ENCODE peak calls at places on chromosomes 5 and 9, in eight cellular contexts. H is cardiac muscle cell, R is thyroid gland, J is SK-N-SH, W is heart left ventricle, A is lower lobe of right lung, X is adrenal gland, C is A549. G is an unnamed sample. For H3K4me1, the result is how much of the 10 kb centered on the place peaks cover.

GRCh38 chr9:75105841-75106240 is 17.5 kb downstream of the OSTF1 start:
- DNase-seq in A (no peak), C (no peak), J (no peak), X (no peak), H (no peak), R (no peak), W (no peak), G (no peak)

GRCh38 chr9:79572891-79573696 is 1.3 kb downstream of the TLE4 start:
- DNase-seq in C (peak), X (peak), A (peak), R (peak), W (peak), J (peak), H (peak), G (peak)

GRCh38 chr5:59107692-59108091 is 524.8 kb downstream of the RAB3C start:
- DNase-seq in H (no peak), X (no peak), J (no peak), W (no peak), R (peak), C (no peak), A (no peak), G (no peak)

GRCh38 chr9:134751630-134752029 is 110.0 kb downstream of the COL5A1 start:
- DNase-seq in C (no peak), R (no peak), J (no peak), A (no peak), X (no peak), W (no peak), H (no peak), G (no peak)

GRCh38 chr5:92800360-92800759 is 780.7 kb downstream of the NR2F1-AS1 start:
- DNase-seq in A (no peak), W (no peak), H (no peak), X (no peak), J (peak), R (no peak), C (no peak), G (no peak)

GRCh38 chr5:132099905-132100304 is 26.3 kb downstream of the CSF2 start:
- DNase-seq in H (no peak), J (no peak), A (no peak), W (no peak), X (no peak), C (no peak), R (no peak), G (no peak)

GRCh38 chr5:153159611-153160010 is 330.9 kb upstream of the GRIA1 start:
- DNase-seq in C (no peak), H (no peak), W (no peak), A (no peak), R (no peak), X (no peak), J (no peak), G (no peak)

GRCh38 chr5:180077594-180078284 is 6.2 kb upstream of the RNF130 start:
- DNase-seq in A (no peak), H (no peak), X (no peak), R (no peak), C (no peak), J (no peak), W (no peak), G (no peak)

GRCh38 chr9:110142868-110143866 is 64.8 kb downstream of the C9orf152 start:
- DNase-seq in A (no peak), H (peak), W (no peak), R (no peak), X (no peak), J (peak), C (no peak), G (peak)

GRCh38 chr5:103232393-103232999 is 26.1 kb upstream of the MACIR start:
- DNase-seq in R (peak), A (no peak), W (no peak), J (peak), H (peak), X (peak), C (peak), G (peak)

GRCh38 chr9:72972636-72973035 is 19.8 kb upstream of the ALDH1A1 start:
- DNase-seq in X (no peak), H (no peak), C (no peak), A (no peak), W (no peak), R (no peak), J (no peak), G (no peak)

GRCh38 chr5:36273809-36274526 is 27.7 kb downstream of the RANBP3L start:
- DNase-seq in X (no peak), H (no peak), R (no peak), W (no peak), J (no peak), A (no peak), C (no peak), G (no peak)

GRCh38 chr5:177410575-177410974 is 1.2 kb upstream of the F12 start:
- DNase-seq in W (no peak), H (no peak), R (no peak), X (no peak), J (no peak), C (no peak), A (no peak), G (no peak)

GRCh38 chr5:122126177-122126701 is 3.1 kb upstream of the ZNF474 start:
- DNase-seq in R (no peak), C (no peak), J (no peak), H (no peak), A (no peak), X (no peak), W (no peak), G (no peak)

GRCh38 chr5:177230660-177231059 is 72.9 kb downstream of the RAB24 start:
- DNase-seq in C (no peak), X (no peak), J (no peak), R (no peak), H (no peak), A (no peak), W (no peak), G (no peak)

GRCh38 chr9:72844440-72844768 is 108.4 kb downstream of the ALDH1A1 start:
- DNase-seq in J (no peak), X (no peak), C (no peak), H (no peak), W (no peak), A (no peak), R (no peak), G (no peak)

GRCh38 chr5:75059887-75060286 is 7.5 kb upstream of the GCNT4 start:
- DNase-seq in J (no peak), C (no peak), A (no peak), H (no peak), W (no peak), X (no peak), R (no peak), G (no peak)

GRCh38 chr5:157778121-157778805 is 34.8 kb downstream of the LSM11 start:
- DNase-seq in C (no peak), W (no peak), R (no peak), J (peak), A (no peak), H (no peak), X (no peak), G (peak)

GRCh38 chr5:159883522-159883950 is 32.7 kb upstream of the ADRA1B start:
- DNase-seq in R (no peak), X (no peak), A (no peak), H (no peak), J (no peak), C (no peak), W (no peak), G (no peak)

GRCh38 chr5:180161420-180162303 is 47.3 kb downstream of the RASGEF1C start:
- DNase-seq in R (peak), A (no peak), X (no peak), W (no peak), C (no peak), H (no peak), J (peak), G (no peak)

GRCh38 chr9:105054488-105054887 is 126.5 kb upstream of the ABCA1 start:
- DNase-seq in R (no peak), H (no peak), A (no peak), X (peak), C (no peak), J (no peak), W (no peak), G (no peak)

GRCh38 chr5:10627185-10628115 is 63.6 kb downstream of the ANKRD33B start:
- DNase-seq in X (peak), A (peak), J (peak), C (peak), R (peak), H (peak), W (peak), G (peak)

GRCh38 chr5:172110921-172111873 is 76.8 kb downstream of the STK10 start:
- DNase-seq in W (no peak), H (no peak), A (peak), J (peak), C (no peak), R (no peak), X (no peak), G (peak)

GRCh38 chr5:112116372-112116771 is 302.7 kb downstream of the EPB41L4A start:
- DNase-seq in R (no peak), J (no peak), H (no peak), C (no peak), W (no peak), A (no peak), X (no peak), G (no peak)

GRCh38 chr5:37211661-37212060 is 37.5 kb downstream of the CPLANE1 start:
- DNase-seq in X (no peak), A (no peak), W (no peak), H (no peak), J (no peak), C (no peak), R (no peak), G (no peak)

GRCh38 chr9:115213777-115214428 is 95.9 kb upstream of the TNC start:
- DNase-seq in J (peak), R (no peak), W (peak), X (no peak), A (no peak), C (peak), H (no peak), G (no peak)

GRCh38 chr5:1120236-1120999 is 8.6 kb upstream of the SLC12A7 start:
- DNase-seq in H (no peak), J (no peak), A (no peak), C (no peak), X (no peak), R (no peak), W (no peak), G (no peak)

GRCh38 chr5:59540366-59540765 is 353.2 kb downstream of the PDE4D start:
- DNase-seq in H (no peak), W (no peak), X (no peak), R (no peak), J (no peak), C (no peak), A (no peak), G (no peak)

GRCh38 chr9:137053944-137054931 is at the start of gene ENTPD2:
- DNase-seq in H (no peak), J (no peak), A (peak), W (no peak), C (no peak), X (no peak), R (peak), G (no peak)

GRCh38 chr9:16032799-16033198 is 480.0 kb downstream of the CCDC171 start:
- DNase-seq in X (no peak), H (peak), A (no peak), W (no peak), J (no peak), R (no peak), C (no peak), G (no peak)

DNA sequence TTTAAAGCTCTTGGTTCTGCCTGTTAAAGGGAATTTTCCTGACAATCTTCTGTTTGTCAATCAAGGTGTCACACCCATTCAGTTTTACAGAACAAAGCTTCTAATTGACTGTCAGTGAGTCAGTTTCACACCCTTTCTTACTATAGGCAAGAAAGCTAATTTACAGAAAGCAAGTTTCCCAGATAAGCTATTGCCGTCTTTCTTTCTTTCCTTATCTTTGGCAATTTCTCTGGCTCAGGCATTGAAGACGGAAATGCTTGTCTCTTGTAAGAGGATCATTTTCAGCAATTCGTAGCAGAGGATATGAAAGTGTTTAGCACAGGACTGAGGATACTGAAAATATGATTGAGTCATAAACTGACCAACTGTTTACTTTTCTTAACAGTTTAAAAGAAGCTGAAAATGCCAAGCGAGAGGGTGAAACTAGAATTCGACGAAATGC is 27.0 kb downstream of the SPINK5 start:
- DNase-seq in J (no peak), X (no peak), W (no peak), A (no peak), H (no peak), R (no peak), C (no peak), G (no peak)
- H3K4me1 ChIP-seq in J (under half), X (under half), W (under half), A (under half), H (under half), R (under half), C (under half), G (under half)

GRCh38 chr9:92964981-92965758 is 17.8 kb downstream of the FGD3 start:
- DNase-seq in A (peak), W (no peak), X (no peak), C (no peak), H (no peak), R (no peak), J (no peak), G (no peak)
- H3K4me1 ChIP-seq in A (under half), W (half or more), X (under half), C (under half), H (under half), R (under half), J (under half), G (under half)

GRCh38 chr9:131701434-131701781 is 38.5 kb downstream of the RAPGEF1 start:
- DNase-seq in W (no peak), J (no peak), H (no peak), C (no peak), A (no peak), R (no peak), X (no peak), G (no peak)

GRCh38 chr9:131702911-131703310 is 37.0 kb downstream of the RAPGEF1 start:
- DNase-seq in H (no peak), X (no peak), W (no peak), R (no peak), C (no peak), A (no peak), J (no peak), G (no peak)

GRCh38 chr9:131700076-131700475 is 39.8 kb downstream of the RAPGEF1 start:
- DNase-seq in A (no peak), J (no peak), W (no peak), X (no peak), C (no peak), H (no peak), R (no peak), G (no peak)

GRCh38 chr9:131700765-131701433 is 39.0 kb downstream of the RAPGEF1 start:
- DNase-seq in H (no peak), X (no peak), W (no peak), C (no peak), R (no peak), J (no peak), A (no peak), G (no peak)

GRCh38 chr9:131701789-131702337 is 38.0 kb downstream of the RAPGEF1 start:
- DNase-seq in R (no peak), X (no peak), W (no peak), C (no peak), J (no peak), A (no peak), H (no peak), G (no peak)
- H3K4me1 ChIP-seq in R (half or more), X (under half), W (half or more), C (half or more), J (under half), A (half or more), H (under half), G (under half)

GRCh38 chr5:170302729-170303501 is 5.3 kb upstream of the LCP2 start:
- DNase-seq in A (peak), W (peak), C (no peak), H (peak), R (peak), J (no peak), X (peak), G (no peak)
- H3K4me1 ChIP-seq in A (half or more), W (half or more), C (under half), H (under half), R (half or more), J (under half), X (under half), G (under half)

GRCh38 chr9:127780126-127780885 is 1.8 kb upstream of the SH2D3C start:
- DNase-seq in A (no peak), R (no peak), W (no peak), J (peak), C (no peak), X (no peak), H (no peak), G (peak)
- H3K4me1 ChIP-seq in A (half or more), R (under half), W (half or more), J (under half), C (under half), X (under half), H (under half), G (under half)

GRCh38 chr9:2492161-2492560 is 129.4 kb upstream of the VLDLR start:
- DNase-seq in C (no peak), J (no peak), H (no peak), R (no peak), W (no peak), A (no peak), X (no peak), G (no peak)

GRCh38 chr9:2495221-2496005 is 126.2 kb upstream of the VLDLR start:
- DNase-seq in H (peak), C (no peak), X (no peak), W (no peak), J (no peak), A (no peak), R (peak), G (no peak)

GRCh38 chr9:2493578-2493977 is 128.0 kb upstream of the VLDLR start:
- DNase-seq in X (no peak), J (no peak), W (no peak), R (no peak), H (no peak), A (no peak), C (no peak), G (no peak)

GRCh38 chr9:2494571-2494970 is 127.0 kb upstream of the VLDLR start:
- DNase-seq in J (no peak), A (no peak), W (no peak), X (no peak), C (no peak), H (peak), R (no peak), G (peak)

GRCh38 chr9:2493106-2493505 is 128.5 kb upstream of the VLDLR start:
- DNase-seq in X (peak), W (peak), A (no peak), H (no peak), J (no peak), C (no peak), R (no peak), G (no peak)
- H3K4me1 ChIP-seq in X (under half), W (under half), A (under half), H (under half), J (under half), C (under half), R (under half), G (under half)

G was measured in BE2C.